ENCODE peak calls at places on chromosomes 2 and 18, in six cellular contexts. P is K562, S is H1, Y is GM23338, X is HepG2, J is GM12878. C is an unnamed sample.

GRCh38 chr2:156602552-156602933 is 166.4 kb downstream of the GPD2 start:
- DNase-seq in P (no peak), X (no peak), S (no peak), J (no peak), Y (no peak), C (no peak)

GRCh38 chr2:112712903-112713584 is 7.8 kb upstream of the NT5DC4 start:
- DNase-seq in J (no peak), P (peak; percentile 73), S (no peak), X (peak; percentile 75), Y (no peak), C (no peak)

GRCh38 chr2:54728669-54729120 is 5.2 kb downstream of the EML6 start:
- DNase-seq in X (peak; percentile 80), J (no peak), P (no peak), S (no peak), Y (no peak), C (no peak)

GRCh38 chr2:169711751-169712509 is 17.7 kb downstream of the PHOSPHO2 start:
- DNase-seq in Y (peak; percentile 58), P (peak; percentile 46), J (no peak), X (peak; percentile 45), S (no peak), C (no peak)

GRCh38 chr18:13379062-13379800 is 160.7 kb downstream of the LDLRAD4 start:
- DNase-seq in Y (no peak), J (no peak), X (no peak), S (no peak), P (no peak), C (no peak)

GRCh38 chr2:9327873-9328352 is 95.4 kb downstream of the ITGB1BP1 start:
- DNase-seq in S (no peak), Y (no peak), X (peak; percentile 92), J (no peak), P (no peak), C (no peak)

GRCh38 chr2:190996338-190996946 is 17.5 kb downstream of the STAT1 start:
- DNase-seq in X (peak; percentile 70), J (no peak), P (peak; percentile 42), S (no peak), Y (peak; percentile 79), C (peak; percentile 52)

GRCh38 chr2:241609859-241610793 is 26.8 kb downstream of the THAP4 start:
- DNase-seq in X (peak; percentile 93), Y (peak; percentile 97), S (peak; percentile 80), J (peak; percentile 40), P (peak; percentile 90), C (peak; percentile 97)

GRCh38 chr2:167602122-167602521 is 645.3 kb downstream of the STK39 start:
- DNase-seq in S (no peak), X (no peak), Y (peak; percentile 65), J (no peak), P (no peak), C (no peak)

GRCh38 chr2:30847329-30847728 is 40.1 kb upstream of the CAPN13 start:
- DNase-seq in P (no peak), X (no peak), S (no peak), J (no peak), Y (no peak), C (no peak)

GRCh38 chr2:18154259-18154658 is 275.8 kb downstream of the KCNS3 start:
- DNase-seq in P (no peak), X (no peak), Y (no peak), S (no peak), J (no peak), C (no peak)

GRCh38 chr2:230067990-230068657 is 600 bp downstream of the SLC16A14 start:
- DNase-seq in Y (peak; percentile 82), X (no peak), P (no peak), J (no peak), S (no peak), C (peak; percentile 64)

GRCh38 chr2:150168596-150168995 is 318.9 kb downstream of the RND3 start:
- DNase-seq in P (no peak), X (no peak), Y (no peak), S (no peak), J (no peak), C (no peak)

GRCh38 chr2:121633463-121633862 is 15.8 kb downstream of the CLASP1 start:
- DNase-seq in S (no peak), J (no peak), P (no peak), Y (no peak), X (no peak), C (no peak)

GRCh38 chr2:203763425-203764272 is 57.2 kb downstream of the CD28 start:
- DNase-seq in P (no peak), J (no peak), X (no peak), S (no peak), Y (no peak), C (no peak)

GRCh38 chr2:241109210-241110088 is 7.4 kb upstream of the MTERF4 start:
- DNase-seq in P (no peak), S (no peak), Y (no peak), J (no peak), X (no peak), C (no peak)

GRCh38 chr2:239685556-239685955 is 284.7 kb upstream of the HDAC4 start:
- DNase-seq in X (no peak), P (no peak), S (no peak), J (no peak), Y (no peak), C (no peak)

GRCh38 chr2:209547726-209548125 is 123.9 kb downstream of the MAP2 start:
- DNase-seq in J (no peak), X (no peak), P (no peak), S (no peak), Y (no peak), C (no peak)

GRCh38 chr2:166716968-166717367 is 171.3 kb upstream of the XIRP2 start:
- DNase-seq in S (no peak), J (no peak), P (no peak), X (no peak), Y (no peak), C (no peak)

GRCh38 chr18:61988100-61988499 is 95.3 kb upstream of the RNF152 start:
- DNase-seq in P (no peak), X (no peak), S (no peak), Y (no peak), J (no peak), C (no peak)

GRCh38 chr2:132662742-132663141 is 7.3 kb downstream of the LYPD1 start:
- DNase-seq in J (no peak), Y (no peak), P (no peak), X (no peak), S (no peak), C (no peak)

GRCh38 chr2:241975593-241976284 is 106.2 kb downstream of the RTP5 start:
- DNase-seq in S (no peak), P (no peak), X (peak; percentile 42), Y (no peak), J (no peak), C (no peak)

GRCh38 chr2:20723543-20723942 is 56.6 kb downstream of the GDF7 start:
- DNase-seq in X (no peak), Y (no peak), P (no peak), J (no peak), S (no peak), C (no peak)

GRCh38 chr2:86021396-86022378 is 84.0 kb downstream of the POLR1A start:
- DNase-seq in Y (peak; percentile 34), J (no peak), P (no peak), S (no peak), X (no peak), C (no peak)

GRCh38 chr2:1690056-1690775 is 54.1 kb downstream of the PXDN start:
- DNase-seq in X (no peak), Y (no peak), P (no peak), S (no peak), J (no peak), C (no peak)

GRCh38 chr2:235538989-235539388 is 45.1 kb downstream of the AGAP1 start:
- DNase-seq in Y (no peak), X (no peak), S (no peak), J (no peak), P (no peak), C (no peak)

GRCh38 chr18:8721716-8722115 is 16.4 kb downstream of the MTCL1 start:
- DNase-seq in X (peak; percentile 41), P (no peak), J (no peak), S (no peak), Y (peak; percentile 42), C (no peak)

GRCh38 chr2:219149667-219150066 is 10.9 kb downstream of the NHEJ1 start:
- DNase-seq in Y (no peak), S (no peak), P (no peak), J (no peak), X (peak; percentile 62), C (no peak)

GRCh38 chr2:196798980-196799379 is 503 bp downstream of the GTF3C3 start:
- DNase-seq in J (no peak), S (no peak), Y (no peak), P (no peak), X (peak; percentile 23), C (no peak)

GRCh38 chr18:58290059-58290747 is 246.2 kb downstream of the NEDD4L start:
- DNase-seq in J (no peak), Y (no peak), P (no peak), X (no peak), S (no peak), C (no peak)
- TF ChIP-seq CREB1 in J (no peak), Y (no peak), P (no peak), X (no peak), S (no peak), C (no peak)

GRCh38 chr18:45343365-45343764 is 271.9 kb upstream of the SLC14A2 start:
- DNase-seq in X (no peak), P (no peak), Y (no peak), S (no peak), J (no peak), C (no peak)
- TF ChIP-seq CREB1 in X (no peak), P (no peak), Y (no peak), S (no peak), J (no peak), C (no peak)

GRCh38 chr2:113978524-113979171 is 88.8 kb downstream of the ACTR3 start:
- DNase-seq in S (no peak), X (no peak), J (no peak), P (no peak), Y (no peak), C (no peak)

GRCh38 chr2:113981404-113982134 is 91.7 kb downstream of the ACTR3 start:
- DNase-seq in P (no peak), Y (no peak), S (no peak), J (no peak), X (no peak), C (no peak)

GRCh38 chr2:113979172-113980128 is 89.6 kb downstream of the ACTR3 start:
- DNase-seq in J (no peak), Y (peak; percentile 70), X (no peak), S (peak; percentile 36), P (peak; percentile 52), C (peak; percentile 74)

GRCh38 chr2:113977660-113978523 is 88.0 kb downstream of the ACTR3 start:
- DNase-seq in J (no peak), Y (peak; percentile 14), X (peak; percentile 100), S (no peak), P (no peak), C (no peak)

GRCh38 chr2:113980946-113981345 is 91.1 kb downstream of the ACTR3 start:
- DNase-seq in J (no peak), X (no peak), Y (no peak), P (no peak), S (no peak), C (no peak)
- TF ChIP-seq CREB1 in J (no peak), X (no peak), Y (no peak), P (no peak), S (no peak), C (no peak)

DNA sequence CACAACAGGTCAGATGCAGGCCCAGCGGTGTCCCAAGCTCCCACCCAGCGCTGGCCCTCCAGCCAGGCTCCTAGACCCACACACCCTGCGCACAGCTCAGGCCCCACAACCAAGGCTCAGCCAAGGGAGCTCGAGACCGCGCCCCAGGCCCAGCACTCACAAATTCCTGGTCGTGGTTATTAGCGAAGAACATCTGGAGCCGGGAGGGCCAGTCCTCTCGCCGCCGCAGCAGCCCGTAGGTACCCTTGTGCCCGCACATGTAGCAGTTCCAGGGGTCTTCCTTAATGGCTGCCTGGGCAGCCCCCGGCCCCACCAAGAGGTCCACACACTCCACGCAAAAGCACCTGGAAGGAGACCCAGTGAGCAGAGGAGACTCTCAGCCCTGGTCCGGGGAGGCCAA is 75.6 kb upstream of the POMC start:
- DNase-seq in J (no peak), Y (no peak), S (no peak), X (no peak), P (no peak), C (no peak)
- TF ChIP-seq CREB1 in J (no peak), Y (no peak), S (no peak), X (no peak), P (no peak), C (no peak)

C was measured in WTC11.